ENCODE peak calls at places on chromosomes 5 and 9, in five cellular contexts. J is ovary, N is lower lobe of right lung, F is A549, O is uterus. A is an unnamed sample.

GRCh38 chr5:12570688-12571087 is 666.4 kb upstream of the CTNND2 start:
- DNase-seq in J (no peak), N (no peak), F (no peak), O (no peak), A (no peak)

GRCh38 chr5:143836161-143836725 is 24.3 kb downstream of the HMHB1 start:
- DNase-seq in J (no peak), N (no peak), F (no peak), O (no peak), A (no peak)

GRCh38 chr5:62182802-62183201 is 123.2 kb upstream of the KIF2A start:
- DNase-seq in J (no peak), N (no peak), F (no peak), O (no peak), A (no peak)

GRCh38 chr9:111483419-111483861 is 743 bp downstream of the ECPAS start:
- DNase-seq in J (no peak), N (no peak), F (no peak), O (peak; percentile 31), A (no peak)

GRCh38 chr5:129345213-129345925 is 114.7 kb upstream of the ADAMTS19 start:
- DNase-seq in J (no peak), N (no peak), F (no peak), O (no peak), A (no peak)

GRCh38 chr5:169548315-169548714 is 35.3 kb upstream of the SPDL1 start:
- DNase-seq in J (no peak), N (no peak), F (peak; percentile 68), O (no peak), A (no peak)

GRCh38 chr9:93346240-93347112 is 105.0 kb upstream of the FAM120A start:
- DNase-seq in J (peak; percentile 27), N (no peak), F (no peak), O (no peak), A (no peak)

GRCh38 chr5:57432876-57433275 is 49.7 kb downstream of the ACTBL2 start:
- DNase-seq in J (no peak), N (no peak), F (peak; percentile 53), O (no peak), A (no peak)

GRCh38 chr5:87394407-87394806 is 18.3 kb downstream of the CCNH start:
- DNase-seq in J (no peak), N (no peak), F (peak; percentile 17), O (no peak), A (no peak)

GRCh38 chr9:75866273-75866871 is 24.1 kb upstream of the PCSK5 start:
- DNase-seq in J (no peak), N (no peak), F (peak; percentile 49), O (peak; percentile 47), A (no peak)

GRCh38 chr9:123834907-123835562 is 94.9 kb downstream of the DENND1A start:
- DNase-seq in J (no peak), N (no peak), F (no peak), O (no peak), A (no peak)

GRCh38 chr5:13585324-13585723 is 359.2 kb downstream of the DNAH5 start:
- DNase-seq in J (no peak), N (no peak), F (no peak), O (no peak), A (no peak)

GRCh38 chr9:98127226-98127625 is 8.2 kb upstream of the TRIM14 start:
- DNase-seq in J (no peak), N (no peak), F (no peak), O (no peak), A (no peak)

GRCh38 chr5:158100373-158100902 is 241.5 kb upstream of the CLINT1 start:
- DNase-seq in J (no peak), N (no peak), F (no peak), O (no peak), A (no peak)

GRCh38 chr5:114407783-114408182 is 45.9 kb downstream of the KCNN2 start:
- DNase-seq in J (no peak), N (no peak), F (no peak), O (no peak), A (no peak)

GRCh38 chr9:101191723-101192122 is 163.2 kb downstream of the PLPPR1 start:
- DNase-seq in J (no peak), N (no peak), F (no peak), O (no peak), A (no peak)

GRCh38 chr5:174423538-174423937 is 300.8 kb upstream of the MSX2 start:
- DNase-seq in J (no peak), N (no peak), F (no peak), O (no peak), A (no peak)

GRCh38 chr9:6904366-6904765 is 146.6 kb downstream of the KDM4C start:
- DNase-seq in J (no peak), N (no peak), F (no peak), O (no peak), A (no peak)
- H3K4me1 ChIP-seq in J (no peaks in the 10 kb centered on the region), N (no peaks in the 10 kb centered on the region), F (peaks cover 15% of the 10 kb centered on the region), O (no peaks in the 10 kb centered on the region), A (no peaks in the 10 kb centered on the region)

DNA sequence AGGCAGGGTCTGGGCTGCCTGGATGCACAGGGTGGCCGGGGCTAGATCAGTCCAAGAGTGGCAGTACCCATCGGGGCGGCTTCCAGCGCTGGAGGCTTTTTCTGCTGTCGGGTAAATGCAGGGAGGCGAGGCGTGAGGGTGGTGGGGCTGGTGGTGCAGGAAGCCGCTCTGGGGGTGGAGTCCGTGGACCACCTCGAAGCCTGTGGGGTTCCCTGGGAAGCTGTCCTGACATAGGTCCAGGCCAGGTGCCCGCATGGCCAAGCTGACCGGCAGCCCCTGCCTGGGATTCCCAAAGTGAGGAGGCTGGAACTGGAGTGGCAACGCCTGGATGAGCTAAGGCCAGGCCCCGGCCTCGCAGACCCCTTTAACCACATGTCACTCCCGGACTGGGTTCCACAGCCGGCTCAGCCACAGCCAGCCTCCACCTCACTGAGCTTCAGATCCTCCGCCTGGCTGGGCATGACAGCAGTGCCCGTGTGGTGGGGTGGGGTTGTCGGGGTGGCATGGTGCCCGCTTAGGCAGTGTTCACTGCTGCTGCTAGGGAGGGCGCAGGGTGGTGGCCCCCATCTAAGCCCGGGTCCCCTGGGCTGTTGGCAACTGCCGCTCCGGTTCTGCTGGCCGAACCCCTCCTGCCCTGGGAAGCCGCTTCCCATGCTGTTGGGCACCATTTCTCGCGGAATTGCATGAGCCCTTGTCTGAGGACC is 1.4 kb upstream of the QRFP start:
- DNase-seq in J (no peak), N (no peak), F (no peak), O (no peak), A (no peak)
- H3K4me1 ChIP-seq in J (peaks cover 3% of the 10 kb centered on the region), N (no peaks in the 10 kb centered on the region), F (no peaks in the 10 kb centered on the region), O (no peaks in the 10 kb centered on the region), A (peaks cover 22% of the 10 kb centered on the region)

DNA sequence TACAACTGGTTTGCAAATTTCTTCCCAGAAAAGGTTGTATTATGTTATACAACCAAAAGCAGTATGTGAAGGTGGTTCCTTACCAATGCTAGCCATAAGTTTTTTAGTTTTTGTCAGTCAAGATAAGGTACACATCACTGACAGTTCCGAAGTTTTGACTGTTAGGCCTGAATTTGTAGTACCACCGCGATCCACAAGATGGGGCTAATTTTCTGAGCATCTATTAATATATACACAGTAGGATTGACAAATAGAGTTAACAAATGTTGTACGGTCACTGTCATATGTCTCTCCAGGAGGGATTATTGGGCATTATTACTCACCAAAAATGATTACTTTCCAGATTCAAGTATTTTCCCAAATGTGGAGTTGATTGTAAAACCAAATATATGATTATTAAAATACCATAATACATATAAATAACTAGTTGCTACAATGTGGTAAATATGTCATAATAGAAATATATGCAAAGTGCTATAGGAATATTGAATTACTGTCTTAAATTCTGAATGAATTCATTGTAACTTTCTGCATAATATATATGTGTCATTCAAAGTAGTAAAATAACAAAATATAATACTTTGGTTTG is 28.4 kb upstream of the LRRC19 start:
- DNase-seq in J (peak; percentile 42), N (no peak), F (peak; percentile 50), O (peak; percentile 52), A (peak; percentile 54)
- H3K4me1 ChIP-seq in J (no peaks in the 10 kb centered on the region), N (no peaks in the 10 kb centered on the region), F (no peaks in the 10 kb centered on the region), O (no peaks in the 10 kb centered on the region), A (no peaks in the 10 kb centered on the region)

DNA sequence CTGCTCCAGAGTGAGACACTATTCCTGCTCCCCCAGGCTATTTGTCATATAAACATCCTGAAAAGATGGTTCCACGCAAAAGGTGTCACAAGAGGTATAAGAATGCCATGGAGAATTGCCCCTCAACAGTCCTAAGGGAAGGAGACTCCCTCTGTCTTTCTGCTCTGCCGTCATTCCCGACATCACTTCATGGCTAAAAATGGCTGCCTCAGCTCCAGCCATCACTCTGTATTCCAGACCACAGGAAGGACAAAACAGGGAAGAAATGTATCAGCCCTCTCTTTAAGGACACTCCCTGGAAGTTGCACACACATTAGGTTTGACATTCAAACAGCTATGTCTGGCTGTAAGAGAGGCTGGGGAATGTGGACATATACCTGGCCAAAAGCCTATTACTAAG is 16.0 kb downstream of the DUSP1 start:
- DNase-seq in J (no peak), N (no peak), F (no peak), O (no peak), A (no peak)
- H3K4me1 ChIP-seq in J (peaks cover 4% of the 10 kb centered on the region), N (peaks cover 8% of the 10 kb centered on the region), F (peaks cover 17% of the 10 kb centered on the region), O (no peaks in the 10 kb centered on the region), A (no peaks in the 10 kb centered on the region)

DNA sequence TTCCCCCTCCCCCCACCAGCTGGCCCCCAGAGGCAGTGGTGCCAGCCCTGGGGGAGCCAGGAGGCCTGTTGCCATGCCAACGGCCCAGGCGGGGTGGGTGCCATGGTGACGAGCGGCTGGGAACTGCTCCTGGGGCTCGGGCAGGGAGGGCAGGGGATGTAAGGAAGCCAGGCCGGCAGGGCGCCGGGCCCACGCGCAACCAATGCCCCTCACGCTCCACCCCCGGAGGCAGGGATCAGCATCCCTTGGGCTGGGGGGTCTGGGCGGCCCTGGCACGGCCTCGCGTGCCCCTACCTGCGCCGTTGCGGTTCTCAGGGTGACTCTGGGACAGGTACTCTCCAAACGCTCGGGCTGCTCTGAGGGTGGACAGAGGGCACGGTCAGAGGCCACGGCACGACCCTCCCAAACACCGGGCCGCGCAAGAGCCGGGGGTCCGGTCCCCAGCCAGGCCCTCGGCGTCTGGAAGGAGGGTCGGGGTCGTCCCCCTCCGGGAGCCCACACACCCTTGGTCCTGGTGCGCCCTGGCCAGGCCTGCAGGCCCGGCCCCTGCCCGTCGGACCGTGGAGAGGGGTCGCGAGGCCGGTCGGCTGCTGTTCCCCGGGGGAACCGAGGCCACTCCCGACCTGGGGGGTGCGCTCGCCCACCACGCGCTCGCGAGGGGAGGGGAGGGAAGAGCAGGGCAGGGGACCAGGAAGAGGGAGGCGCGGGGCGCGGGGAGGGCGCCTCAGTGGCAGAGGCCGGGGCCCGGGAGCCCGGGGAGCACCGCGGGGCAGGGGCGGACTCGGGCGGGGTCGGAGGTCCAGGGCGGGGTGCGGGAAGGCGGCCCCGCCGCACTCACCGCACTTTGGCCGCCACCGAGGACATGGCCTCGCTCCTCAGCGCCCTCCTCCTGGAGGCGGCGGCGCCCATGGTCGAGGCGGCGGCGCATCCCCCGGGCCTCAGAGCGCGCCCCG is 664 bp downstream of the NSMF start:
- DNase-seq in J (peak; percentile 69), N (peak; percentile 57), F (no peak), O (peak; percentile 40), A (peak; percentile 33)
- H3K4me1 ChIP-seq in J (peaks cover 15% of the 10 kb centered on the region), N (peaks cover 30% of the 10 kb centered on the region), F (peaks cover 38% of the 10 kb centered on the region), O (no peaks in the 10 kb centered on the region), A (peaks cover 54% of the 10 kb centered on the region)

A was measured in tibial artery.